ENCODE peak calls at places on chromosomes 3 and 15, in seven cellular contexts. One of them, this sample, is unnamed.

GRCh38 chr3:55708242-55708641 is 221.1 kb upstream of the WNT5A start:
- DNase-seq in colonic mucosa: no peak
- DNase-seq in adrenal gland: no peak
- DNase-seq in GM10248: no peak
- DNase-seq in body of pancreas: no peak
- DNase-seq in CD8-positive, alpha-beta T cell: no peak
- DNase-seq in kidney: no peak
- DNase-seq in this sample: no peak

GRCh38 chr3:102006812-102007485 is 157.6 kb downstream of the NFKBIZ start:
- DNase-seq in colonic mucosa: no peak
- DNase-seq in adrenal gland: peak
- DNase-seq in GM10248: no peak
- DNase-seq in body of pancreas: peak
- DNase-seq in CD8-positive, alpha-beta T cell: no peak
- DNase-seq in kidney: no peak
- DNase-seq in this sample: no peak

GRCh38 chr3:59866076-59866475 is 816.3 kb upstream of the CFAP20DC start:
- DNase-seq in colonic mucosa: no peak
- DNase-seq in adrenal gland: peak
- DNase-seq in GM10248: no peak
- DNase-seq in body of pancreas: no peak
- DNase-seq in CD8-positive, alpha-beta T cell: no peak
- DNase-seq in kidney: no peak
- DNase-seq in this sample: no peak

GRCh38 chr3:50674349-50675178 is at the start of gene DOCK3:
- DNase-seq in colonic mucosa: peak
- DNase-seq in adrenal gland: peak
- DNase-seq in GM10248: peak
- DNase-seq in body of pancreas: peak
- DNase-seq in CD8-positive, alpha-beta T cell: peak
- DNase-seq in kidney: peak
- DNase-seq in this sample: peak

GRCh38 chr15:89385596-89386242 is 51.1 kb upstream of the POLG start:
- DNase-seq in colonic mucosa: no peak
- DNase-seq in adrenal gland: no peak
- DNase-seq in GM10248: no peak
- DNase-seq in body of pancreas: no peak
- DNase-seq in CD8-positive, alpha-beta T cell: no peak
- DNase-seq in kidney: no peak
- DNase-seq in this sample: no peak

GRCh38 chr15:34812369-34812768 is 17.0 kb upstream of the ACTC1 start:
- DNase-seq in colonic mucosa: no peak
- DNase-seq in adrenal gland: no peak
- DNase-seq in GM10248: no peak
- DNase-seq in body of pancreas: no peak
- DNase-seq in CD8-positive, alpha-beta T cell: no peak
- DNase-seq in kidney: no peak
- DNase-seq in this sample: no peak

GRCh38 chr3:32913790-32914446 is 37.5 kb upstream of the CCR4 start:
- DNase-seq in colonic mucosa: no peak
- DNase-seq in adrenal gland: no peak
- DNase-seq in GM10248: no peak
- DNase-seq in body of pancreas: no peak
- DNase-seq in CD8-positive, alpha-beta T cell: no peak
- DNase-seq in kidney: no peak
- DNase-seq in this sample: no peak

GRCh38 chr3:115986555-115987207 is 363.4 kb downstream of the GAP43 start:
- DNase-seq in colonic mucosa: no peak
- DNase-seq in adrenal gland: no peak
- DNase-seq in GM10248: no peak
- DNase-seq in body of pancreas: no peak
- DNase-seq in CD8-positive, alpha-beta T cell: no peak
- DNase-seq in kidney: no peak
- DNase-seq in this sample: no peak

GRCh38 chr15:80207887-80208286 is 44.1 kb downstream of the CTXND1 start:
- DNase-seq in colonic mucosa: no peak
- DNase-seq in adrenal gland: no peak
- DNase-seq in GM10248: no peak
- DNase-seq in body of pancreas: no peak
- DNase-seq in CD8-positive, alpha-beta T cell: no peak
- DNase-seq in kidney: no peak
- DNase-seq in this sample: no peak

GRCh38 chr3:55191911-55192787 is 264.3 kb upstream of the LRTM1 start:
- DNase-seq in colonic mucosa: no peak
- DNase-seq in adrenal gland: no peak
- DNase-seq in GM10248: no peak
- DNase-seq in body of pancreas: no peak
- DNase-seq in CD8-positive, alpha-beta T cell: no peak
- DNase-seq in kidney: no peak
- DNase-seq in this sample: no peak

GRCh38 chr3:188361888-188362287 is 207.9 kb downstream of the LPP start:
- DNase-seq in colonic mucosa: no peak
- DNase-seq in adrenal gland: no peak
- DNase-seq in GM10248: no peak
- DNase-seq in body of pancreas: no peak
- DNase-seq in CD8-positive, alpha-beta T cell: peak
- DNase-seq in kidney: no peak
- DNase-seq in this sample: no peak

GRCh38 chr15:90160781-90161727 is 40.1 kb upstream of the SEMA4B start:
- DNase-seq in colonic mucosa: peak
- DNase-seq in adrenal gland: no peak
- DNase-seq in GM10248: no peak
- DNase-seq in body of pancreas: peak
- DNase-seq in CD8-positive, alpha-beta T cell: no peak
- DNase-seq in kidney: peak
- DNase-seq in this sample: no peak

GRCh38 chr3:150223568-150223967 is 184.5 kb upstream of the TSC22D2 start:
- DNase-seq in colonic mucosa: no peak
- DNase-seq in adrenal gland: no peak
- DNase-seq in GM10248: no peak
- DNase-seq in body of pancreas: no peak
- DNase-seq in CD8-positive, alpha-beta T cell: no peak
- DNase-seq in kidney: no peak
- DNase-seq in this sample: no peak

GRCh38 chr3:66036586-66037061 is 2.1 kb downstream of the MAGI1 start:
- DNase-seq in colonic mucosa: no peak
- DNase-seq in adrenal gland: peak
- DNase-seq in GM10248: no peak
- DNase-seq in body of pancreas: peak
- DNase-seq in CD8-positive, alpha-beta T cell: no peak
- DNase-seq in kidney: no peak
- DNase-seq in this sample: no peak

GRCh38 chr3:17808994-17809393 is 66.6 kb upstream of the TBC1D5 start:
- DNase-seq in colonic mucosa: no peak
- DNase-seq in adrenal gland: no peak
- DNase-seq in GM10248: no peak
- DNase-seq in body of pancreas: no peak
- DNase-seq in CD8-positive, alpha-beta T cell: no peak
- DNase-seq in kidney: no peak
- DNase-seq in this sample: no peak

GRCh38 chr3:172666181-172666872 is 44.5 kb downstream of the NCEH1 start:
- DNase-seq in colonic mucosa: no peak
- DNase-seq in adrenal gland: peak
- DNase-seq in GM10248: no peak
- DNase-seq in body of pancreas: no peak
- DNase-seq in CD8-positive, alpha-beta T cell: no peak
- DNase-seq in kidney: no peak
- DNase-seq in this sample: no peak

GRCh38 chr3:24316887-24317383 is 177.7 kb downstream of the THRB start:
- DNase-seq in colonic mucosa: peak
- DNase-seq in adrenal gland: no peak
- DNase-seq in GM10248: no peak
- DNase-seq in body of pancreas: no peak
- DNase-seq in CD8-positive, alpha-beta T cell: no peak
- DNase-seq in kidney: no peak
- DNase-seq in this sample: no peak

GRCh38 chr3:127865941-127866340 is 43.6 kb upstream of the MGLL start:
- DNase-seq in colonic mucosa: no peak
- DNase-seq in adrenal gland: no peak
- DNase-seq in GM10248: no peak
- DNase-seq in body of pancreas: no peak
- DNase-seq in CD8-positive, alpha-beta T cell: no peak
- DNase-seq in kidney: no peak
- DNase-seq in this sample: no peak

GRCh38 chr15:84929795-84930371 is 45.4 kb downstream of the SLC28A1 start:
- DNase-seq in colonic mucosa: peak
- DNase-seq in adrenal gland: peak
- DNase-seq in GM10248: no peak
- DNase-seq in body of pancreas: peak
- DNase-seq in CD8-positive, alpha-beta T cell: no peak
- DNase-seq in kidney: peak
- DNase-seq in this sample: no peak

GRCh38 chr3:107077391-107077790 is 299.8 kb upstream of the CCDC54 start:
- DNase-seq in colonic mucosa: no peak
- DNase-seq in adrenal gland: no peak
- DNase-seq in GM10248: no peak
- DNase-seq in body of pancreas: no peak
- DNase-seq in CD8-positive, alpha-beta T cell: no peak
- DNase-seq in kidney: no peak
- DNase-seq in this sample: no peak

GRCh38 chr3:16071246-16071645 is 103.2 kb upstream of the GALNT15 start:
- DNase-seq in colonic mucosa: no peak
- DNase-seq in adrenal gland: no peak
- DNase-seq in GM10248: no peak
- DNase-seq in body of pancreas: no peak
- DNase-seq in CD8-positive, alpha-beta T cell: no peak
- DNase-seq in kidney: no peak
- DNase-seq in this sample: no peak

GRCh38 chr3:113132571-113132996 is 78.8 kb upstream of the BOC start:
- DNase-seq in colonic mucosa: no peak
- DNase-seq in adrenal gland: no peak
- DNase-seq in GM10248: no peak
- DNase-seq in body of pancreas: no peak
- DNase-seq in CD8-positive, alpha-beta T cell: no peak
- DNase-seq in kidney: no peak
- DNase-seq in this sample: no peak
- TF ChIP-seq CTCF in colonic mucosa: no peak
- TF ChIP-seq CTCF in adrenal gland: no peak
- TF ChIP-seq CTCF in GM10248: no peak
- TF ChIP-seq CTCF in body of pancreas: no peak
- TF ChIP-seq CTCF in CD8-positive, alpha-beta T cell: no peak
- TF ChIP-seq CTCF in kidney: no peak
- TF ChIP-seq CTCF in this sample: no peak

GRCh38 chr15:64048766-64049165 is 2.5 kb upstream of the DAPK2 start:
- DNase-seq in colonic mucosa: no peak
- DNase-seq in adrenal gland: no peak
- DNase-seq in GM10248: no peak
- DNase-seq in body of pancreas: no peak
- DNase-seq in CD8-positive, alpha-beta T cell: no peak
- DNase-seq in kidney: no peak
- DNase-seq in this sample: no peak

GRCh38 chr15:64046347-64047153 is at the start of gene DAPK2:
- DNase-seq in colonic mucosa: peak
- DNase-seq in adrenal gland: peak
- DNase-seq in GM10248: peak
- DNase-seq in body of pancreas: peak
- DNase-seq in CD8-positive, alpha-beta T cell: peak
- DNase-seq in kidney: peak
- DNase-seq in this sample: peak

GRCh38 chr15:64044315-64045105 is 1.8 kb downstream of the DAPK2 start:
- DNase-seq in colonic mucosa: peak
- DNase-seq in adrenal gland: no peak
- DNase-seq in GM10248: peak
- DNase-seq in body of pancreas: peak
- DNase-seq in CD8-positive, alpha-beta T cell: no peak
- DNase-seq in kidney: no peak
- DNase-seq in this sample: peak

GRCh38 chr15:64045106-64045435 is 1.2 kb downstream of the DAPK2 start:
- DNase-seq in colonic mucosa: no peak
- DNase-seq in adrenal gland: no peak
- DNase-seq in GM10248: no peak
- DNase-seq in body of pancreas: no peak
- DNase-seq in CD8-positive, alpha-beta T cell: no peak
- DNase-seq in kidney: no peak
- DNase-seq in this sample: peak

GRCh38 chr15:64045774-64046346 is 425 bp downstream of the DAPK2 start:
- DNase-seq in colonic mucosa: peak
- DNase-seq in adrenal gland: no peak
- DNase-seq in GM10248: no peak
- DNase-seq in body of pancreas: peak
- DNase-seq in CD8-positive, alpha-beta T cell: peak
- DNase-seq in kidney: peak
- DNase-seq in this sample: peak
- TF ChIP-seq CTCF in colonic mucosa: no peak
- TF ChIP-seq CTCF in adrenal gland: no peak
- TF ChIP-seq CTCF in GM10248: no peak
- TF ChIP-seq CTCF in body of pancreas: no peak
- TF ChIP-seq CTCF in CD8-positive, alpha-beta T cell: no peak
- TF ChIP-seq CTCF in kidney: no peak
- TF ChIP-seq CTCF in this sample: no peak

DNA sequence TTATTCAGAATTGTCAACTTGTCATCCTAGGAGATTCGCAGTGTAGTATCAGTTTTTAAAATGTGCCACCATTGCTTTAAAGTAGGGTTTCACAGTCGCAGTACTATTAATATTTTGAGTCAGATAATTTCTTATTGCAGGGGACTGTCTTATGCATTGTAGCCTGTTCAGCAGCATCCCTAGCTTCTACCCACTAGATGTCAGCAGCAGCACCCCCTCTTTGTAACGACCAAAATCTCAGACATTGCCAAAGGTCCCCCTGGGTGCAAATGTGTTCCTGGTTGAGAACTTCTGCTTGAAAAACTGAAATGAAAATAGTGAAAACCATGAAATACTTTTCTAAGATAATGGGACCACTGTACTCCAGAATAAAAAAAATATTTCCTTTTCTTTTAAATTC is 474.8 kb downstream of the CNTN3 start:
- DNase-seq in colonic mucosa: no peak
- DNase-seq in adrenal gland: no peak
- DNase-seq in GM10248: no peak
- DNase-seq in body of pancreas: no peak
- DNase-seq in CD8-positive, alpha-beta T cell: no peak
- DNase-seq in kidney: no peak
- DNase-seq in this sample: no peak
- TF ChIP-seq CTCF in colonic mucosa: no peak
- TF ChIP-seq CTCF in adrenal gland: no peak
- TF ChIP-seq CTCF in GM10248: no peak
- TF ChIP-seq CTCF in body of pancreas: no peak
- TF ChIP-seq CTCF in CD8-positive, alpha-beta T cell: no peak
- TF ChIP-seq CTCF in kidney: no peak
- TF ChIP-seq CTCF in this sample: no peak

DNA sequence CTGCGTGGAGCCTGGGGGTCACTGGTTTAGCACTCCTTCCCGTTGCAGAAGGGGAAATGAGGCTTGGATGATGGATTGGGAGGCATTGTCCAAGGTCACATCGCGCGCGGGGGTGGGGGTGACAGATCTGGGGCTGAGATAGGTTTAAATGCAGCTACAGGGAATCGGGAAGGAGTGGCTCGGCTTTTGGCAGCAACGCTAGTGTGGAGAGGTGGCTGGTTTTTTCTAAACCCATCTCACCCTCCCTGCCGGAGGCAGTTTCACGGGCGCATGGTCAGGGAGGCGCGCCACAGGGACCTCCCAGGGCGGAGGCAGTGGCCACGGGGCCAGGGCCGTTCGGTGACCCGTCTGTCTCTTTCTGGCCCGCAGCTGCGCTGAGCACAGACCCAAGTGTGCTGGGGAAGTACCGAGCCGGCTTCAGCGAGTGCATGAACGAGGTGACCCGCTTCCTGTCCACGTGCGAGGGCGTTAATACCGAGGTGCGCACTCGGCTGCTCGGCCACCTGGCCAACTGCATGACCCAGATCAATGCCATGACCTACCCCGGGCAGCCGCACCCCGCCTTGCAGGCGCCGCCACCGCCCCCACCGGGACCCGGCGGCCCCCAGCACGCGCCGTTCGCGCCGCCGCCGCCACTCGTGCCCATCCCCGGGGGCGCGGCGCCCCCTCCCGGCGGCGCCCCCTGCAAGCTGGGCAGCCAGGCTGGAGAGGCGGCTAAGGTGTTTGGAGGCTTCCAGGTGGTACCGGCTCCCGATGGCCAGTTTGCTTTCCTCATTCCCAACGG is 1.6 kb downstream of the HES1 start:
- DNase-seq in colonic mucosa: peak
- DNase-seq in adrenal gland: peak
- DNase-seq in GM10248: peak
- DNase-seq in body of pancreas: peak
- DNase-seq in CD8-positive, alpha-beta T cell: peak
- DNase-seq in kidney: peak
- DNase-seq in this sample: peak
- TF ChIP-seq CTCF in colonic mucosa: no peak
- TF ChIP-seq CTCF in adrenal gland: no peak
- TF ChIP-seq CTCF in GM10248: peak
- TF ChIP-seq CTCF in body of pancreas: peak
- TF ChIP-seq CTCF in CD8-positive, alpha-beta T cell: peak
- TF ChIP-seq CTCF in kidney: peak
- TF ChIP-seq CTCF in this sample: peak

This sample was measured in GM20000.